ENCODE peak calls at places on chromosomes 1 and 21, in nine cellular contexts. G is MCF 10A, H is cardiac fibroblast, J is left lung, U is endothelial cell, R is ovary, K is AG09309, Q is Calu3, F is astrocyte of the spinal cord. B is an unnamed sample.

GRCh38 chr1:3727042-3727824 is 25.0 kb upstream of the CCDC27 start:
- DNase-seq in G (no peak), H (peak; percentile 29), J (peak; percentile 70), U (peak; percentile 62), R (no peak), K (no peak), Q (no peak), F (no peak), B (no peak)

GRCh38 chr1:203448521-203449061 is 27.0 kb upstream of the PRELP start:
- DNase-seq in G (no peak), H (peak; percentile 21), J (no peak), U (no peak), R (peak; percentile 81), K (no peak), Q (no peak), F (no peak), B (no peak)

GRCh38 chr1:182615468-182616129 is 11.4 kb upstream of the RGS16 start:
- DNase-seq in G (peak; percentile 38), H (peak; percentile 52), J (no peak), U (no peak), R (peak; percentile 67), K (no peak), Q (no peak), F (peak; percentile 78), B (no peak)

GRCh38 chr1:197521118-197521739 is 253.2 kb downstream of the CRB1 start:
- DNase-seq in G (peak; percentile 67), H (peak; percentile 65), J (no peak), U (peak; percentile 51), R (no peak), K (peak; percentile 13), Q (peak; percentile 51), F (peak; percentile 46), B (no peak)

GRCh38 chr1:70354332-70355110 is at the start of gene ANKRD13C:
- DNase-seq in G (peak; percentile 97), H (peak; percentile 97), J (peak; percentile 91), U (peak; percentile 88), R (peak; percentile 94), K (peak; percentile 82), Q (peak; percentile 92), F (peak; percentile 97), B (peak; percentile 84)

GRCh38 chr1:112533029-112533428 is 24.3 kb downstream of the WNT2B start:
- DNase-seq in G (no peak), H (no peak), J (no peak), U (no peak), R (no peak), K (no peak), Q (no peak), F (peak; percentile 84), B (no peak)

GRCh38 chr1:237961710-237962109 is 71.0 kb upstream of the ZP4 start:
- DNase-seq in G (no peak), H (no peak), J (no peak), U (no peak), R (no peak), K (no peak), Q (no peak), F (no peak), B (no peak)

GRCh38 chr1:115642168-115643072 is 650 bp downstream of the VANGL1 start:
- DNase-seq in G (peak; percentile 52), H (peak; percentile 37), J (peak; percentile 86), U (peak; percentile 37), R (peak; percentile 59), K (no peak), Q (peak; percentile 57), F (peak; percentile 44), B (peak; percentile 66)

GRCh38 chr1:36125129-36125991 is at the start of gene COL8A2:
- DNase-seq in G (no peak), H (no peak), J (peak; percentile 83), U (no peak), R (peak; percentile 69), K (no peak), Q (no peak), F (no peak), B (no peak)

GRCh38 chr1:40663324-40664166 is 1.9 kb downstream of the RIMS3 start:
- DNase-seq in G (no peak), H (no peak), J (no peak), U (no peak), R (no peak), K (no peak), Q (no peak), F (no peak), B (no peak)

DNA sequence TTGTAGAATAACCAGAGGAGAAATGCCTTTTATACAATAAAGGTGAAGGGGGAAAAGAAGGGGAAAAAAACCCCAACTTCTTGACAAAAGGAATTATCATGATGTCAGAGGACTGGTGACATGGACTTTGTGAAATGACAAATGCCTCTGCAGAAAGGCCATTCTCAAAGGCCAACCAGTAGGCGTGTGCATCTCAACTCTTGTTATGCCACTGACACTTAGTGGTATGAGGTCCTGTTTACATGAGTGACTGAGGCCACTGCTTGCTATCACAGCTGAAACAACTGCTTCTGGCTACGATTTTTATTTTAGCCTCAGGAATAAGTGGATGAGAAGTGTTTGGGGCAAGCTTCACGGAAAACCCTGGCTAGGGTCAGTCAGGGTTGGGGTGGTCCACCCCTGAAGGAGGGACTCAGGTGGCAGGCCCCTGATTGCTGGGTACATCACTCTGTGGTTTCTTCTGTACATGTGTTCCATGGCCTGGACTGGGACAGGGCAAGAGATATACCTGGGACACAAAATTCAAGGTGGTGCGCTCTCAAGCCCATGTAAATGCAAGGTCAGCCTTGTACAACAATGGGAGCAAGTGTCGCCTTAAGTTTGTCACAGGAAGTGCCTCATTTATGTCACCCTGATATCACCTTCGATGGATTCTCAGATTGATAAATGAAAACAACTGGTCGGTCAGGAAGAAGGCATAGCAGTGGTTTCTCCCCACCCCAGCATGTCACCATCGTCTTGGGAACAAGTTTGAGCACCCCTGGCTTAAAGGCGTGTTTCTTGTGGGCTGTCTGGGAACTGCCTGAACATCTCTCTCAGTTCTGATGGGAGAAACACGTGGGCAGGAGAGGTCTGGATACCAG is 12.3 kb downstream of the RUNX1 start:
- DNase-seq in G (no peak), H (no peak), J (no peak), U (no peak), R (no peak), K (no peak), Q (no peak), F (no peak), B (no peak)
- TF ChIP-seq CTCF in G (no peak), H (no peak), J (no peak), U (no peak), R (no peak), K (no peak), Q (no peak), F (no peak), B (no peak)

GRCh38 chr21:28657576-28657975 is 335.1 kb downstream of the LTN1 start:
- DNase-seq in G (no peak), H (no peak), J (no peak), U (no peak), R (no peak), K (no peak), Q (no peak), F (no peak), B (no peak)

GRCh38 chr21:28663111-28663693 is 329.5 kb downstream of the LTN1 start:
- DNase-seq in G (no peak), H (no peak), J (no peak), U (no peak), R (no peak), K (no peak), Q (no peak), F (no peak), B (no peak)
- TF ChIP-seq CTCF in G (no peak), H (no peak), J (no peak), U (no peak), R (no peak), K (no peak), Q (no peak), F (no peak), B (no peak)

DNA sequence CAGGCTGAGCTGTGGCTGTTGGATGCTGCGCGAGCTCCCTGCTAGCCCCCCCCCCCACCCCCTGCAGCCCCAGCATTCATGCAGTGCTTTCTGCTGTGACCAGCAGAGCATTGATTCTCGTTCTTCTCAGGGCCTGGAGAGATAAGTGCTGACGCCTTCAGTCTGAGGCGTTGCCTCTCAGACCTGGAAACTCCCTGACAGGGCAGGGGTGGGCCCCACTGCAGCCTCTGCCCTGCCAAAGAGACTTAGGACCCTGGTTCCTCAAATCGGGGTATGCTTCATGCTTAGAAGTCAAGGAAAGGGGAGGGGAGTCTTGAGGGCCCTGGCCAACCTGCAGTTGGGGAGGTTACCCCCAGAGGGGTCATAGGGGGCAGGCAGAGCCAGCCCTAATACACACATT is 38.5 kb downstream of the PTPRF start:
- DNase-seq in G (no peak), H (no peak), J (no peak), U (no peak), R (no peak), K (no peak), Q (no peak), F (no peak), B (no peak)
- TF ChIP-seq CTCF in G (no peak), H (no peak), J (no peak), U (no peak), R (no peak), K (no peak), Q (no peak), F (no peak), B (no peak)

DNA sequence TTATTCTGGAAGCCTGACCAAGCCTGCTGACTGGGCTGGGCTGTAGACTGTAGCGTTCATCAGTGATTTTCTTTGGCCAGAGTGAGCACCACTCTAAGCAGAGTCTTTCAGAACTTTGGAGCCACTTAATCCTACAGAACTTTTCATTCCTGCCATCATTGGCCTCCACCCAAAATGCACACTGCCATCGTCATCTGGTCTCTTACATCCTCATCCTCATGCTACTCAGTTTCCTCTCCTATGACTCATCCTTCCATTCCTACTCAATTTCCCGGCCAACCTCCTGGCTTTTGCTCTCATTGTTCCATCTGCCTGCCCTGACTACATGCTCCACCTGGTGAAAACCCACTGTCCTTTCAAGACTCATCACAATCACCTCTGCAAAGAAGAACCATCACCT is 233.8 kb upstream of the USP25 start:
- DNase-seq in G (peak; percentile 61), H (peak; percentile 32), J (no peak), U (no peak), R (no peak), K (no peak), Q (no peak), F (peak; percentile 23), B (no peak)
- TF ChIP-seq CTCF in G (no peak), H (no peak), J (no peak), U (no peak), R (no peak), K (no peak), Q (no peak), F (no peak), B (no peak)

GRCh38 chr1:77350012-77350411 is 68.2 kb downstream of the AK5 start:
- DNase-seq in G (no peak), H (peak; percentile 23), J (no peak), U (no peak), R (no peak), K (no peak), Q (no peak), F (no peak), B (no peak)

GRCh38 chr1:77347646-77348045 is 65.8 kb downstream of the AK5 start:
- DNase-seq in G (peak; percentile 72), H (peak; percentile 86), J (no peak), U (no peak), R (no peak), K (peak; percentile 84), Q (no peak), F (peak; percentile 76), B (no peak)

GRCh38 chr1:77349275-77349674 is 67.5 kb downstream of the AK5 start:
- DNase-seq in G (no peak), H (no peak), J (no peak), U (no peak), R (no peak), K (no peak), Q (no peak), F (no peak), B (no peak)

GRCh38 chr1:77342745-77343144 is 60.9 kb downstream of the AK5 start:
- DNase-seq in G (no peak), H (no peak), J (no peak), U (no peak), R (no peak), K (no peak), Q (no peak), F (no peak), B (no peak)

GRCh38 chr1:77348561-77348960 is 66.7 kb downstream of the AK5 start:
- DNase-seq in G (no peak), H (no peak), J (no peak), U (no peak), R (no peak), K (no peak), Q (no peak), F (no peak), B (no peak)
- TF ChIP-seq CTCF in G (no peak), H (no peak), J (no peak), U (no peak), R (no peak), K (no peak), Q (no peak), F (no peak), B (no peak)